ENCODE peak calls at places on chromosome 5, in six cellular contexts. One of them, this sample, is unnamed.

GRCh38 chr5:6468104-6468503 is 19.4 kb downstream of the UBE2QL1 start:
- DNase-seq in astrocyte: no peak
- DNase-seq in A549: no peak
- DNase-seq in K562: no peak
- DNase-seq in H1: no peak
- DNase-seq in IMR-90: no peak
- DNase-seq in this sample: no peak

GRCh38 chr5:78511116-78511906 is 137.3 kb downstream of the LHFPL2 start:
- DNase-seq in K562: no peak
- DNase-seq in astrocyte: no peak
- DNase-seq in A549: no peak
- DNase-seq in H1: no peak
- DNase-seq in IMR-90: no peak
- DNase-seq in this sample: no peak

GRCh38 chr5:181052526-181052927 is 12.5 kb downstream of the BTNL9 start:
- DNase-seq in H1: no peak
- DNase-seq in astrocyte: no peak
- DNase-seq in IMR-90: no peak
- DNase-seq in A549: no peak
- DNase-seq in K562: peak; percentile 81
- DNase-seq in this sample: peak; percentile 8

GRCh38 chr5:167412506-167412905 is 878.9 kb upstream of the WWC1 start:
- DNase-seq in astrocyte: no peak
- DNase-seq in H1: no peak
- DNase-seq in IMR-90: no peak
- DNase-seq in A549: no peak
- DNase-seq in K562: no peak
- DNase-seq in this sample: peak; percentile 32

GRCh38 chr5:151234476-151235238 is 10.8 kb upstream of the CCDC69 start:
- DNase-seq in IMR-90: peak; percentile 41
- DNase-seq in astrocyte: peak; percentile 21
- DNase-seq in A549: peak; percentile 25
- DNase-seq in K562: no peak
- DNase-seq in H1: no peak
- DNase-seq in this sample: peak; percentile 25

GRCh38 chr5:137344723-137345322 is 154.3 kb downstream of the SPOCK1 start:
- DNase-seq in H1: peak; percentile 9
- DNase-seq in K562: peak; percentile 57
- DNase-seq in astrocyte: peak; percentile 29
- DNase-seq in IMR-90: peak; percentile 53
- DNase-seq in A549: peak; percentile 18
- DNase-seq in this sample: peak; percentile 24

GRCh38 chr5:117594165-117594564 is 1019.5 kb upstream of the SEMA6A start:
- DNase-seq in IMR-90: no peak
- DNase-seq in A549: no peak
- DNase-seq in K562: no peak
- DNase-seq in H1: no peak
- DNase-seq in astrocyte: no peak
- DNase-seq in this sample: peak; percentile 46

GRCh38 chr5:95068303-95068702 is 216.6 kb downstream of the MCTP1 start:
- DNase-seq in A549: no peak
- DNase-seq in K562: no peak
- DNase-seq in IMR-90: no peak
- DNase-seq in astrocyte: no peak
- DNase-seq in H1: no peak
- DNase-seq in this sample: no peak

GRCh38 chr5:173315495-173316352 is 12.5 kb downstream of the STC2 start:
- DNase-seq in astrocyte: peak; percentile 73
- DNase-seq in A549: no peak
- DNase-seq in H1: no peak
- DNase-seq in IMR-90: peak; percentile 91
- DNase-seq in K562: peak; percentile 31
- DNase-seq in this sample: peak; percentile 80

GRCh38 chr5:89213584-89213983 is 330.6 kb upstream of the MEF2C start:
- DNase-seq in astrocyte: peak; percentile 89
- DNase-seq in IMR-90: peak; percentile 60
- DNase-seq in A549: no peak
- DNase-seq in K562: no peak
- DNase-seq in H1: no peak
- DNase-seq in this sample: peak; percentile 92

GRCh38 chr5:123538670-123539459 is 26.9 kb downstream of the CSNK1G3 start:
- DNase-seq in A549: no peak
- DNase-seq in astrocyte: peak; percentile 60
- DNase-seq in H1: no peak
- DNase-seq in K562: no peak
- DNase-seq in IMR-90: no peak
- DNase-seq in this sample: peak; percentile 70

GRCh38 chr5:26940981-26941380 is 97.4 kb downstream of the CDH9 start:
- DNase-seq in IMR-90: peak; percentile 31
- DNase-seq in H1: no peak
- DNase-seq in A549: no peak
- DNase-seq in astrocyte: peak; percentile 2
- DNase-seq in K562: no peak
- DNase-seq in this sample: peak; percentile 9

GRCh38 chr5:154755361-154756202 is at the start of gene LARP1:
- DNase-seq in IMR-90: peak; percentile 19
- DNase-seq in astrocyte: no peak
- DNase-seq in A549: no peak
- DNase-seq in K562: peak; percentile 71
- DNase-seq in H1: no peak
- DNase-seq in this sample: no peak

GRCh38 chr5:16178745-16179372 is 732 bp downstream of the MARCHF11 start:
- DNase-seq in IMR-90: peak; percentile 43
- DNase-seq in K562: peak; percentile 55
- DNase-seq in A549: no peak
- DNase-seq in H1: peak; percentile 67
- DNase-seq in astrocyte: peak; percentile 54
- DNase-seq in this sample: peak; percentile 70

GRCh38 chr5:158079097-158079496 is 220.2 kb upstream of the CLINT1 start:
- DNase-seq in K562: no peak
- DNase-seq in IMR-90: no peak
- DNase-seq in H1: no peak
- DNase-seq in A549: no peak
- DNase-seq in astrocyte: no peak
- DNase-seq in this sample: no peak

GRCh38 chr5:168989731-168990505 is 311.0 kb downstream of the SLIT3 start:
- DNase-seq in astrocyte: no peak
- DNase-seq in IMR-90: no peak
- DNase-seq in A549: no peak
- DNase-seq in H1: no peak
- DNase-seq in K562: no peak
- DNase-seq in this sample: no peak

GRCh38 chr5:168991311-168991710 is 309.6 kb downstream of the SLIT3 start:
- DNase-seq in IMR-90: no peak
- DNase-seq in A549: no peak
- DNase-seq in astrocyte: no peak
- DNase-seq in H1: no peak
- DNase-seq in K562: no peak
- DNase-seq in this sample: no peak

GRCh38 chr5:168987540-168988300 is 313.2 kb downstream of the SLIT3 start:
- DNase-seq in H1: peak; percentile 25
- DNase-seq in IMR-90: peak; percentile 58
- DNase-seq in astrocyte: peak; percentile 22
- DNase-seq in A549: peak; percentile 51
- DNase-seq in K562: peak; percentile 64
- DNase-seq in this sample: peak; percentile 47

GRCh38 chr5:168985454-168985853 is 315.5 kb downstream of the SLIT3 start:
- DNase-seq in IMR-90: no peak
- DNase-seq in A549: no peak
- DNase-seq in astrocyte: no peak
- DNase-seq in K562: no peak
- DNase-seq in H1: no peak
- DNase-seq in this sample: no peak

GRCh38 chr5:168988699-168989098 is 312.2 kb downstream of the SLIT3 start:
- DNase-seq in H1: no peak
- DNase-seq in A549: no peak
- DNase-seq in K562: no peak
- DNase-seq in astrocyte: no peak
- DNase-seq in IMR-90: no peak
- DNase-seq in this sample: no peak
- H3K4me2 ChIP-seq in H1: no peak overlapping the region
- H3K4me2 ChIP-seq in A549: no peak overlapping the region
- H3K4me2 ChIP-seq in K562: no peak overlapping the region
- H3K4me2 ChIP-seq in astrocyte: no peak overlapping the region
- H3K4me2 ChIP-seq in IMR-90: no peak overlapping the region
- H3K4me2 ChIP-seq in this sample: no peak overlapping the region

DNA sequence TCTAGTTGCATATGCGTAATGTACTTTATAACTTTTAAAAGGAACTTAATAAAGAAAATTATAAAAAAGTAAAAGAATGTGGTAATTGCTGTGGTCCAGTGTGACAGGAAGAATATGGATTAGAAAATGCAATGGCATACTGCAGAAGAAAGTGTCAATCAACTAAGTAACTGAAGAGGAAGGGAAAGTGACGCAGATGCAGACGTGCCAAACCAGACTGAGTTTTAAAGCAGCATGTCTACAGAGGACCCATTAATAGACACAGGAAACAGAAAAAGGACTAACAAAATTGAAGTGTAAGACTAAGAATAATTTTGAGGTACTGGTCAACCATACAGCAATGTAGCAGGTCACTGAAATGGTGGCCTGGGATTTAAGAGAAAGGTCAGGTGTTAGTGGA is 73.3 kb downstream of the DPYSL3 start:
- DNase-seq in A549: no peak
- DNase-seq in H1: no peak
- DNase-seq in K562: no peak
- DNase-seq in astrocyte: no peak
- DNase-seq in IMR-90: no peak
- DNase-seq in this sample: no peak
- H3K4me2 ChIP-seq in A549: no peak overlapping the region
- H3K4me2 ChIP-seq in H1: no peak overlapping the region
- H3K4me2 ChIP-seq in K562: no peak overlapping the region
- H3K4me2 ChIP-seq in astrocyte: no peak overlapping the region
- H3K4me2 ChIP-seq in IMR-90: no peak overlapping the region
- H3K4me2 ChIP-seq in this sample: no peak overlapping the region

GRCh38 chr5:57382665-57383064 is 99.9 kb downstream of the ACTBL2 start:
- DNase-seq in astrocyte: no peak
- DNase-seq in A549: no peak
- DNase-seq in K562: no peak
- DNase-seq in IMR-90: no peak
- DNase-seq in H1: no peak
- DNase-seq in this sample: no peak
- H3K4me2 ChIP-seq in astrocyte: peak overlapping the region; percentile 74
- H3K4me2 ChIP-seq in A549: peak overlapping the region; percentile 76
- H3K4me2 ChIP-seq in K562: peak overlapping the region; percentile 47
- H3K4me2 ChIP-seq in IMR-90: no peak overlapping the region
- H3K4me2 ChIP-seq in H1: no peak overlapping the region
- H3K4me2 ChIP-seq in this sample: peak overlapping the region; percentile 1

GRCh38 chr5:5141625-5142527 is 1.7 kb downstream of the ADAMTS16 start:
- DNase-seq in IMR-90: peak; percentile 51
- DNase-seq in K562: peak; percentile 78
- DNase-seq in A549: no peak
- DNase-seq in astrocyte: no peak
- DNase-seq in H1: no peak
- DNase-seq in this sample: peak; percentile 47
- H3K4me2 ChIP-seq in IMR-90: no peak overlapping the region
- H3K4me2 ChIP-seq in K562: no peak overlapping the region
- H3K4me2 ChIP-seq in A549: peak overlapping the region; percentile 98
- H3K4me2 ChIP-seq in astrocyte: peak overlapping the region; percentile 89
- H3K4me2 ChIP-seq in H1: peak overlapping the region; percentile 79
- H3K4me2 ChIP-seq in this sample: no peak overlapping the region

DNA sequence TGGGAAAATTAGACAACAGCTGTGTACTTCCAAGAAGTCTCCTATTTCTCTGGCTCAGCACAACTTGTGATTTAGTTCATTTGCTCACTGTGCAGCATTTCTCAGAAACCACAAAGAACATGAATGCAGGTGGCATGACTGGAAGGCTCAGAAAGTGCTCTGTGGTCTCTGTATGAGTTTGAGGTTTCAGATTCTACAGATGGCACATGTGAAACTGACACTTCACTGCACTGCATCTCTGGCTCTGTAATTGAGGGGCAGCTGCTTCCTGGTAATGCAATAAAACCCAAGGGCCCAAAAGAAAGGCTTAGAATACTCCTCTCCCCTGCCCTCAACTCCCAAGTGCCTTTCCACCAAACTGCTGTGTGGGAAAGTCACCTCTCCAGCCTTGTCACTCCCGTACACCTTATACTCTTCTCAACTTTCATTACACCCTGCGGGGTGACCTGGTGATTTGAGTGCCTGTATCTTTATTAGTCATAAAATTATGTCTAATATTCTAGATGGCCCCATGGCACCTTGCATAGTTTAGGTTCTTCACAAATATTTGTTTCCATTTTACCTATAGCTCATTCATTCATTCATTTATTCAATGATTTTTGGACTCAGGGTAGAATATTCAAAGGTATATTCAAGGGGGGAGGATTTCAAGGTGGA is 82.4 kb downstream of the ESM1 start:
- DNase-seq in IMR-90: peak; percentile 41
- DNase-seq in K562: no peak
- DNase-seq in A549: no peak
- DNase-seq in astrocyte: peak; percentile 69
- DNase-seq in H1: no peak
- DNase-seq in this sample: peak; percentile 78
- H3K4me2 ChIP-seq in IMR-90: no peak overlapping the region
- H3K4me2 ChIP-seq in K562: no peak overlapping the region
- H3K4me2 ChIP-seq in A549: no peak overlapping the region
- H3K4me2 ChIP-seq in astrocyte: no peak overlapping the region
- H3K4me2 ChIP-seq in H1: no peak overlapping the region
- H3K4me2 ChIP-seq in this sample: no peak overlapping the region

GRCh38 chr5:33933723-33934544 is 2.3 kb upstream of the RXFP3 start:
- DNase-seq in H1: no peak
- DNase-seq in IMR-90: peak; percentile 64
- DNase-seq in A549: no peak
- DNase-seq in K562: no peak
- DNase-seq in astrocyte: peak; percentile 40
- DNase-seq in this sample: peak; percentile 25
- H3K4me2 ChIP-seq in H1: no peak overlapping the region
- H3K4me2 ChIP-seq in IMR-90: no peak overlapping the region
- H3K4me2 ChIP-seq in A549: no peak overlapping the region
- H3K4me2 ChIP-seq in K562: no peak overlapping the region
- H3K4me2 ChIP-seq in astrocyte: peak overlapping the region; percentile 4
- H3K4me2 ChIP-seq in this sample: no peak overlapping the region

DNA sequence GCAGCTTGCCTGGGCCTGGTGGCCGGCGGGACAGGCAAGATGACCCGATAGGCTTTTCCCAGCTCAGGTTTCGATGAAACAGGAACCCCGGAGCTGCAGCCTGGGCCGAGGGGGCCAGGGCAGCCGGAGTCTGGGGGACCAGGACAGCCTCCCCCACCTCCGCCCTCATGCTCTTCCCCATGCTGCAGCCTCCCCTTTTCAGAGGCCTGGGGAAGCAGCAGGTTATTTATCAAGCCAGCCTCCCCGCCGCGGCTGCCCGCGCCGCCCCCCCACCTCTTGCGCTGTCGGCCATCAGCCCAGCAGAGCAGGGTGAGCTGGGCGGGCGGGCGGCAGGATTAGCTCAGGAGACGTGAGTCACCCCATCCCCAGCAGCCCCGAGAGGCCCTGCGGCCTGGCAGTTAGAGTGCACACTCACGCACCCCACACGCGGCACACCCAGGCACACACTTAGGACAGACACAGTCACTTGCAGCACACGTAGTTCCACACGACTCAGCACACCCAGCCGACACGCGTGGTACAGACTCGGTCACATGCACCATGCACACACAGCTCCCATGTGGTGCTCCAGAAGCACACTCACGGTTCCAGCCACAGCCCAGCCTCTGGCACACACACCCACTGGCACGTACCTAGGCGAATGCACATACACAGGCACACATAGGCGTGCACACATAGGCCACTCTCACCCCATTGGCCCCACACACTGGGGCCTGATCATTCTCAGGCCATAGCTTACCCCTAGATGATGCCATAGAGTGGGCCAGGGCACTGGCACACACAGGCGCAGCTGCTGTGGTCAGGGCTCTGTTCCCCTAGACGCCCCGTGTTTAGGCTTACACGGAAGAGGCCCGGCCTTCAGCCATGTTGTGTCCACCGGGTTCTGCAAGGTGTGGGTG is 13.0 kb downstream of the CXXC5 start:
- DNase-seq in K562: peak; percentile 95
- DNase-seq in A549: no peak
- DNase-seq in H1: no peak
- DNase-seq in astrocyte: peak; percentile 96
- DNase-seq in IMR-90: peak; percentile 95
- DNase-seq in this sample: peak; percentile 98
- H3K4me2 ChIP-seq in K562: peak overlapping the region; percentile 70
- H3K4me2 ChIP-seq in A549: peak overlapping the region; percentile 75
- H3K4me2 ChIP-seq in H1: no peak overlapping the region
- H3K4me2 ChIP-seq in astrocyte: peak overlapping the region; percentile 76
- H3K4me2 ChIP-seq in IMR-90: peak overlapping the region; percentile 69
- H3K4me2 ChIP-seq in this sample: peak overlapping the region; percentile 28